ENCODE peak calls at places on chromosomes 6 and 20, in seven cellular contexts. A, T, U, J, W, N and C are unnamed samples.

GRCh38 chr6:146041282-146041681 is 12.4 kb downstream of the GRM1 start:
- DNase-seq in A (no peak), T (no peak), U (no peak), J (no peak), W (no peak), N (no peak), C (peak)

GRCh38 chr6:82953871-82954270 is 111.8 kb downstream of the UBE3D start:
- DNase-seq in A (no peak), T (no peak), U (no peak), J (peak), W (no peak), N (no peak), C (no peak)

GRCh38 chr6:83605517-83605916 is 93.2 kb downstream of the PRSS35 start:
- DNase-seq in A (no peak), T (no peak), U (no peak), J (no peak), W (no peak), N (no peak), C (peak)

GRCh38 chr6:111997863-111998191 is 56.1 kb upstream of the CCN6 start:
- DNase-seq in A (no peak), T (no peak), U (no peak), J (no peak), W (peak), N (no peak), C (no peak)

GRCh38 chr20:22821081-22821480 is 214.0 kb upstream of the SSTR4 start:
- DNase-seq in A (no peak), T (no peak), U (no peak), J (no peak), W (no peak), N (no peak), C (no peak)

GRCh38 chr6:129946439-129947140 is 71.8 kb upstream of the L3MBTL3 start:
- DNase-seq in A (no peak), T (no peak), U (no peak), J (no peak), W (no peak), N (no peak), C (no peak)

GRCh38 chr20:51731771-51732453 is 36.3 kb downstream of the ATP9A start:
- DNase-seq in A (no peak), T (no peak), U (no peak), J (peak), W (no peak), N (no peak), C (no peak)

GRCh38 chr6:146460941-146461340 is 82.7 kb upstream of the RAB32 start:
- DNase-seq in A (no peak), T (no peak), U (no peak), J (no peak), W (no peak), N (no peak), C (no peak)

GRCh38 chr6:6942826-6943225 is 164.9 kb upstream of the RREB1 start:
- DNase-seq in A (no peak), T (no peak), U (peak), J (peak), W (no peak), N (peak), C (no peak)

GRCh38 chr6:57207141-57207540 is 15.0 kb downstream of the RAB23 start:
- DNase-seq in A (no peak), T (no peak), U (no peak), J (peak), W (no peak), N (no peak), C (no peak)

GRCh38 chr6:42451146-42451594 is 556 bp downstream of the TRERF1 start:
- DNase-seq in A (no peak), T (no peak), U (no peak), J (no peak), W (no peak), N (no peak), C (no peak)

GRCh38 chr6:33208089-33208967 is at the start of gene RING1:
- DNase-seq in A (peak), T (no peak), U (peak), J (peak), W (peak), N (peak), C (peak)

GRCh38 chr6:37897321-37897720 is 77.8 kb downstream of the ZFAND3 start:
- DNase-seq in A (no peak), T (no peak), U (no peak), J (peak), W (no peak), N (no peak), C (no peak)

GRCh38 chr6:41239467-41240159 is 11.5 kb downstream of the TREML4 start:
- DNase-seq in A (no peak), T (no peak), U (no peak), J (no peak), W (no peak), N (no peak), C (peak)

GRCh38 chr6:100549406-100550167 is 84.9 kb upstream of the SIM1 start:
- DNase-seq in A (no peak), T (no peak), U (no peak), J (peak), W (no peak), N (no peak), C (no peak)

GRCh38 chr6:109783245-109783990 is 92.3 kb downstream of the FIG4 start:
- DNase-seq in A (no peak), T (no peak), U (no peak), J (peak), W (no peak), N (no peak), C (peak)

GRCh38 chr20:26218301-26218700 is 521.6 kb upstream of the ZNF337 start:
- DNase-seq in A (no peak), T (no peak), U (no peak), J (peak), W (no peak), N (no peak), C (no peak)

GRCh38 chr20:18403269-18403668 is 63.6 kb downstream of the DZANK1 start:
- DNase-seq in A (no peak), T (no peak), U (no peak), J (no peak), W (no peak), N (no peak), C (no peak)

GRCh38 chr20:53087034-53087777 is 115.0 kb downstream of the TSHZ2 start:
- DNase-seq in A (no peak), T (no peak), U (no peak), J (no peak), W (peak), N (no peak), C (no peak)

GRCh38 chr6:145315982-145316600 is 419.2 kb downstream of the EPM2A start:
- DNase-seq in A (no peak), T (no peak), U (no peak), J (peak), W (no peak), N (no peak), C (no peak)

GRCh38 chr6:149961728-149962425 is 1.9 kb upstream of the ULBP1 start:
- DNase-seq in A (peak), T (no peak), U (no peak), J (no peak), W (no peak), N (no peak), C (peak)

GRCh38 chr6:53629120-53629477 is 36.5 kb downstream of the KLHL31 start:
- DNase-seq in A (no peak), T (no peak), U (no peak), J (no peak), W (no peak), N (no peak), C (no peak)

GRCh38 chr6:43812850-43813584 is 43.0 kb downstream of the VEGFA start:
- DNase-seq in A (no peak), T (no peak), U (peak), J (peak), W (no peak), N (no peak), C (no peak)

GRCh38 chr6:21479140-21479539 is 114.4 kb upstream of the SOX4 start:
- DNase-seq in A (no peak), T (no peak), U (no peak), J (peak), W (no peak), N (no peak), C (no peak)

GRCh38 chr6:35124356-35124755 is 16.8 kb downstream of the TCP11 start:
- DNase-seq in A (no peak), T (no peak), U (no peak), J (no peak), W (no peak), N (no peak), C (no peak)

GRCh38 chr6:16355699-16356481 is 117.5 kb downstream of the GMPR start:
- DNase-seq in A (no peak), T (no peak), U (no peak), J (no peak), W (no peak), N (no peak), C (no peak)

GRCh38 chr6:159729598-159729997 is 2.3 kb downstream of the WTAP start:
- DNase-seq in A (no peak), T (no peak), U (no peak), J (peak), W (no peak), N (peak), C (no peak)

GRCh38 chr20:50931048-50931305 is 260 bp downstream of the ADNP start:
- DNase-seq in A (no peak), T (no peak), U (no peak), J (no peak), W (no peak), N (no peak), C (no peak)

GRCh38 chr6:88867841-88868558 is 95.4 kb downstream of the RNGTT start:
- DNase-seq in A (peak), T (peak), U (no peak), J (peak), W (no peak), N (no peak), C (no peak)

GRCh38 chr6:15213838-15214398 is 32.0 kb upstream of the JARID2 start:
- DNase-seq in A (no peak), T (no peak), U (no peak), J (no peak), W (no peak), N (no peak), C (no peak)

GRCh38 chr6:163413345-163414116 is 987 bp upstream of the QKI start:
- DNase-seq in A (peak), T (no peak), U (peak), J (peak), W (peak), N (peak), C (peak)

GRCh38 chr6:18151801-18152200 is 3.1 kb downstream of the TPMT start:
- DNase-seq in A (no peak), T (no peak), U (no peak), J (no peak), W (no peak), N (no peak), C (no peak)

GRCh38 chr6:155432293-155432692 is 23.3 kb downstream of the NOX3 start:
- DNase-seq in A (no peak), T (no peak), U (no peak), J (peak), W (no peak), N (no peak), C (no peak)

GRCh38 chr6:103122766-103123601 is 1729.5 kb downstream of the GRIK2 start:
- DNase-seq in A (no peak), T (no peak), U (peak), J (peak), W (no peak), N (peak), C (peak)

GRCh38 chr6:4983322-4983721 is 20.5 kb downstream of the RPP40 start:
- DNase-seq in A (no peak), T (no peak), U (no peak), J (no peak), W (no peak), N (no peak), C (no peak)

GRCh38 chr6:113632220-113632864 is 224.8 kb upstream of the MARCKS start:
- DNase-seq in A (peak), T (peak), U (no peak), J (peak), W (peak), N (no peak), C (no peak)

GRCh38 chr6:55841341-55841740 is 34.0 kb downstream of the BMP5 start:
- DNase-seq in A (no peak), T (no peak), U (no peak), J (no peak), W (no peak), N (no peak), C (no peak)

GRCh38 chr20:4160761-4161305 is 145.5 kb upstream of the RNF24 start:
- DNase-seq in A (no peak), T (no peak), U (peak), J (peak), W (no peak), N (no peak), C (no peak)

DNA sequence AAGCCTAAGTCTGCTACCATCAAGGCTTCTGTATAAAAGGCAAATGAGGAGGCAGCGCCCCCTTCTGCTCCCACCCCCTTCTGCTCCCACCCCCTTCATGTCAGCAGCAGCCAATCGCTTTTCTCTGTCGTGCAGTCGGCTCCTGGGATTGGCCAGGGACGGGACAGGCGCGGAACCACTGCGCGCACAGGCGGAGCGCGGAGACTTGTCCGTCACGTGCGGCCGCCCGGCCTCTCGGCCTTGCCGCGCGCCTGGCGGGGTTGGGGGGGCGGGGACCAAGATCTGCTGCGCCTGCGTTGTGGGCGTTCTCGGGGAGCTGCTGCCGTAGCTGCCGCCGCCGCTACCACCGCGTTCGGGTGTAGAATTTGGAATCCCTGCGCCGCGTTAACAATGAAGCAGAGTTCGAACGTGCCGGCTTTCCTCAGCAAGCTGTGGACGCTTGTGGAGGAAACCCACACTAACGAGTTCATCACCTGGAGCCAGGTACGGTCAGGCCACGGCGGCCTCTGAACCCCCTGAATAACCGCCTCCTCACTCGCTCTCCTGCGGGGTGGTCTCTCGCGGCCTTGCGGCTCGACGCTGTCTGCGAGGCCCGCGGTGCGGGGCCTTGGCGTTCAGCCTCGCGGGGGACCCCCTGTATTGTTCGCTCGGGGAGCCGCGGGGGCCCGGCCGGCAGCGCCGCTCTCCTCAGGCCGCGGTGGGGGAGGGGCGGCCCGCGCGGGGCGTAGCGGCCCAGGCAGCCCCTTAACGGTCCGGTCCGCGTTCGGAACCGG is at the start of gene HSF2:
- DNase-seq in A (peak), T (peak), U (peak), J (peak), W (peak), N (peak), C (peak)
- TF ChIP-seq CTCF in A (no peak), T (peak), U (peak), J (peak), W (no peak), N (no peak), C (no peak)

DNA sequence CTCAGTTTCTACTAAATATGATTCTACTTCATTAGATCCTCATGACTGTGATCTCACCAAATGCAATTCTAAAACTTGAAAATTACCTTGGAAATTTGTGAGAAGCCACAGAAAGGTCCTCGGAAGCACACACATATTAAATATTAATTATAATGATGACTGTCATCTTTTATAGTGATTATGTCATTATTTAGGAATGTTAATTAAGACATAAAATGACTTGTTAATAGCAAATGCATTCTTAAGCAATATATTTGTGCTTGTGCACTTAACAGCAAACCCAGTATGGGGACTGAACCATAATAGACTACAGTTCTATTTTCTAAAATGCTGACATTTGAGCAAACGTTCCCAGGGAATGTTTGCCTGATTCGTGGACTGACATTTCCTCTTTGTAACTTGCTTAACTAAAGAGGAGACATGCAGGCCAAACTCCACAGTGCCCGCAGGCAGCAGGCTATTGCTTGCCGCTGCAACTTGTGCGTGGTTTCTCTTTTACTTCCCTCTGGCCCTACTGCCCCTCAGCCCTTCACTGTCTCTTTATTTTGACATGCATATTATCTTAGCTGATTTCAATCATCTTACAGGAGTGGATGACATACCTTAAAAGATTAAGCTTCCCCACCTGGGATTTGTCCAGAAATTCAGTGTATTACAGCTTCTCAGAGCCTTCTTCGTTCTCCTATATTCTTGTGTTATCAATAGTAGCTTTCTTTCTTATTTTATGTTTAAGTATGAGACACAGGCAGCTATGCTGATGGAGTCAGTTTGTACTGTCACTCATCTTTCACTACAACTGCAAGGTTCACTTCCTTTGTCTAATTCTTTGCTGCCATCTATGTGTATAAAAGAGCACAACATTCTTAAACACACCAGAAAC is 141.5 kb downstream of the GMDS start:
- DNase-seq in A (peak), T (no peak), U (no peak), J (peak), W (no peak), N (no peak), C (no peak)
- TF ChIP-seq CTCF in A (peak), T (no peak), U (peak), J (peak), W (peak), N (peak), C (peak)

GRCh38 chr20:44888226-44889103 is 3.0 kb downstream of the YWHAB start:
- DNase-seq in A (peak), T (no peak), U (no peak), J (no peak), W (no peak), N (no peak), C (no peak)
- TF ChIP-seq CTCF in A (no peak), T (no peak), U (peak), J (peak), W (peak), N (peak), C (no peak)

DNA sequence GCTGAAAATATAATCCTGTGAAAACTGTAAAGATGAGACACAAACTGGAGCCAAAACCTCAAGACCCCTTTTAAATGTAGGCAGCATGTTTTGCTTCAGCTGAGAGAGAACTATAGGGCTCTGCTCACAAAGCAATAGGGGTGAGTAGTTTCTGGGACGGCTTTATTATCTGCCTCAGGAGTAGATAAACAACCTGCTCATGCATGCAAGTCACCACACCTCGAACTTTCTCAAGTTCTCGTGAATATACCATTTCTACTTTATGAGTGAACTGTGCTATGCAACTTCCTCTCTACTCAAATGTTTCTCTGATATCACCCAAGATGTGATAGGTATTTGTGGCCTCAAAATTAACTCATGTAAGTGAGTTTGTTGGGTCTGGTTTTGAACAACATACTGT is 7.5 kb upstream of the OOEP start:
- DNase-seq in A (no peak), T (no peak), U (no peak), J (no peak), W (no peak), N (no peak), C (no peak)
- TF ChIP-seq CTCF in A (no peak), T (no peak), U (no peak), J (no peak), W (no peak), N (no peak), C (no peak)

GRCh38 chr6:12335131-12335527 is 45.0 kb downstream of the EDN1 start:
- DNase-seq in A (no peak), T (no peak), U (no peak), J (no peak), W (no peak), N (no peak), C (no peak)

GRCh38 chr6:12336121-12336971 is 46.2 kb downstream of the EDN1 start:
- DNase-seq in A (no peak), T (no peak), U (no peak), J (no peak), W (no peak), N (no peak), C (no peak)

GRCh38 chr6:12334524-12335130 is 44.5 kb downstream of the EDN1 start:
- DNase-seq in A (no peak), T (no peak), U (no peak), J (no peak), W (no peak), N (no peak), C (no peak)

GRCh38 chr6:12339022-12339421 is 48.9 kb downstream of the EDN1 start:
- DNase-seq in A (no peak), T (no peak), U (no peak), J (no peak), W (no peak), N (no peak), C (no peak)

DNA sequence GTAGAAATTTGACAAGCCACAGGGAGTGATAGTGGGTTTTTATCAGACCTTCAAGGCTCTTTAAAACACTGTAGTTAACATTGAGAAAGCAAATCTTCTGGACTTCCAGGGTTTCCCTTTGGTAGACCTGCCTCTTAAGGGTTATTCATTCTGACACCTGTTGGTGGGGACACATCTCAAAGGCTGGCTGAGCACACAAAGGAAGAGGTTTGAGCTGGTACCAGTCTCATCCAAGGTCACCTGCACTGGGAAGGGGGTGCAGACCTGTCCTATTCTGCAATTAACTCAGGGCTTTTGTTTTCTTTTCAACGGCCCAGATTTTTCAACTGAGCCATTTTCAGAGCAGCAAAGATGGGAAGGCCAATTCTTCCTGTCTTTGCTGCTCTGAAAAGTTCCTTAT is 45.6 kb downstream of the EDN1 start:
- DNase-seq in A (no peak), T (no peak), U (no peak), J (no peak), W (no peak), N (no peak), C (no peak)
- TF ChIP-seq CTCF in A (no peak), T (no peak), U (no peak), J (no peak), W (no peak), N (no peak), C (no peak)